ENCODE peak calls at places on chromosomes 6 and 20, in eight cellular contexts. M is T-cell; L is activated CD4-positive, alpha-beta T cell treated with anti-CD3 and anti-CD28 coated beads for 36 hours; T is effector CD4-positive, alpha-beta T cell; O is activated naive CD4-positive, alpha-beta T cell treated with anti-CD3 and anti-CD28 coated beads, Interleukin-2, amount 10 ng/mL, durations not matched to agents 7 days and 5 days; A is NB4; F is stimulated activated CD8-positive, alpha-beta memory T cell treated with anti-CD3 and anti-CD28 coated beads, Interleukin-12 subunit alpha, Interleukin-12 subunit beta, amount 100 ng/mL, for 1 hour; C is NCI-H69. H is an unnamed sample.

GRCh38 chr6:3965071-3965718 is 113.7 kb downstream of the FAM217A start:
- DNase-seq in M (no peak), L (no peak), T (no peak), O (no peak), A (peak; percentile 80), F (no peak), C (no peak), H (no peak)

GRCh38 chr6:128803911-128804310 is 79.0 kb upstream of the LAMA2 start:
- DNase-seq in M (no peak), L (no peak), T (no peak), O (no peak), A (no peak), F (no peak), C (no peak), H (no peak)

GRCh38 chr6:26421259-26422144 is 18.8 kb upstream of the BTN3A3 start:
- DNase-seq in M (peak; percentile 45), L (peak; percentile 62), T (peak; percentile 41), O (peak; percentile 67), A (peak; percentile 80), F (no peak), C (peak; percentile 65), H (peak; percentile 93)

GRCh38 chr20:40703981-40704530 is 15.0 kb upstream of the MAFB start:
- DNase-seq in M (no peak), L (no peak), T (no peak), O (no peak), A (no peak), F (no peak), C (no peak), H (no peak)

GRCh38 chr6:142152731-142153130 is 5.7 kb downstream of the VTA1 start:
- DNase-seq in M (no peak), L (no peak), T (no peak), O (no peak), A (no peak), F (no peak), C (no peak), H (no peak)

GRCh38 chr6:124997196-124997875 is 35.1 kb downstream of the RNF217 start:
- DNase-seq in M (no peak), L (no peak), T (no peak), O (no peak), A (no peak), F (no peak), C (no peak), H (no peak)

GRCh38 chr20:39214778-39215177 is 252.6 kb downstream of the DHX35 start:
- DNase-seq in M (no peak), L (no peak), T (no peak), O (no peak), A (no peak), F (no peak), C (no peak), H (no peak)

GRCh38 chr20:56953055-56953586 is 313.3 kb downstream of the BMP7 start:
- DNase-seq in M (no peak), L (no peak), T (no peak), O (no peak), A (no peak), F (no peak), C (peak; percentile 0), H (no peak)

GRCh38 chr6:129872591-129872990 is 11.5 kb upstream of the TMEM244 start:
- DNase-seq in M (no peak), L (no peak), T (no peak), O (no peak), A (no peak), F (no peak), C (no peak), H (no peak)

GRCh38 chr6:125030969-125031368 is 68.7 kb downstream of the RNF217 start:
- DNase-seq in M (no peak), L (no peak), T (no peak), O (no peak), A (no peak), F (no peak), C (no peak), H (no peak)

GRCh38 chr20:56566621-56567020 is 33.6 kb downstream of the FAM209B start:
- DNase-seq in M (no peak), L (no peak), T (no peak), O (no peak), A (no peak), F (no peak), C (peak; percentile 31), H (no peak)

GRCh38 chr6:134065706-134066105 is 13.3 kb upstream of the SLC2A12 start:
- DNase-seq in M (no peak), L (peak; percentile 29), T (no peak), O (no peak), A (peak; percentile 61), F (no peak), C (peak; percentile 68), H (peak; percentile 22)

GRCh38 chr6:10528170-10528981 is 7.2 kb downstream of the GCNT2 start:
- DNase-seq in M (peak; percentile 19), L (peak; percentile 48), T (no peak), O (peak; percentile 49), A (peak; percentile 79), F (no peak), C (peak; percentile 83), H (peak; percentile 90)

GRCh38 chr20:36656733-36657132 is 10.7 kb upstream of the SLA2 start:
- DNase-seq in M (no peak), L (no peak), T (no peak), O (no peak), A (no peak), F (no peak), C (no peak), H (no peak)

GRCh38 chr6:44704240-44705150 is 317.0 kb downstream of the CDC5L start:
- DNase-seq in M (no peak), L (peak; percentile 67), T (no peak), O (no peak), A (no peak), F (no peak), C (no peak), H (no peak)

H was measured in AML-193.